ENCODE peak calls at places on chromosome X, in ten cellular contexts. B, Q, N, U, C, M, A, J, O and I are unnamed samples.

GRCh38 chrX:35439692-35440091 is 358.4 kb upstream of the MAGEB16 start:
- DNase-seq in B (no peak), Q (no peak), N (no peak), U (no peak), C (no peak), M (no peak), A (no peak), J (no peak), O (no peak), I (no peak)

GRCh38 chrX:9557508-9557907 is 92.7 kb downstream of the TBL1X start:
- DNase-seq in B (no peak), Q (no peak), N (no peak), U (no peak), C (no peak), M (no peak), A (no peak), J (no peak), O (no peak), I (no peak)

GRCh38 chrX:37867509-37868153 is 20.3 kb upstream of the DYNLT3 start:
- DNase-seq in B (no peak), Q (no peak), N (no peak), U (no peak), C (no peak), M (no peak), A (no peak), J (no peak), O (no peak), I (no peak)

GRCh38 chrX:143165778-143166177 is 140.1 kb downstream of the SPANXN4 start:
- DNase-seq in B (no peak), Q (no peak), N (no peak), U (no peak), C (no peak), M (no peak), A (no peak), J (no peak), O (no peak), I (no peak)

GRCh38 chrX:38166478-38167083 is 54.1 kb downstream of the SRPX start:
- DNase-seq in B (no peak), Q (peak), N (peak), U (no peak), C (no peak), M (no peak), A (no peak), J (peak), O (peak), I (no peak)

GRCh38 chrX:35122756-35123155 is 180.2 kb downstream of the FAM47B start:
- DNase-seq in B (no peak), Q (no peak), N (no peak), U (no peak), C (no peak), M (no peak), A (no peak), J (peak), O (no peak), I (no peak)

GRCh38 chrX:41594634-41595033 is 94.1 kb upstream of the GPR34 start:
- DNase-seq in B (peak), Q (no peak), N (no peak), U (no peak), C (no peak), M (no peak), A (no peak), J (no peak), O (no peak), I (no peak)

GRCh38 chrX:3526749-3527148 is 180.3 kb upstream of the MXRA5 start:
- DNase-seq in B (no peak), Q (peak), N (no peak), U (no peak), C (no peak), M (no peak), A (no peak), J (peak), O (no peak), I (no peak)

GRCh38 chrX:77160301-77160700 is 286.9 kb upstream of the FGF16 start:
- DNase-seq in B (peak), Q (no peak), N (no peak), U (peak), C (peak), M (no peak), A (no peak), J (peak), O (no peak), I (peak)

GRCh38 chrX:133609151-133609550 is 193.9 kb upstream of the GPC4 start:
- DNase-seq in B (no peak), Q (no peak), N (no peak), U (no peak), C (no peak), M (no peak), A (no peak), J (no peak), O (no peak), I (no peak)

GRCh38 chrX:130826249-130826648 is 76.8 kb downstream of the ENOX2 start:
- DNase-seq in B (no peak), Q (no peak), N (no peak), U (no peak), C (no peak), M (no peak), A (no peak), J (no peak), O (no peak), I (no peak)

GRCh38 chrX:44817029-44817428 is 26.8 kb upstream of the DUSP21 start:
- DNase-seq in B (no peak), Q (no peak), N (no peak), U (no peak), C (no peak), M (no peak), A (no peak), J (no peak), O (no peak), I (no peak)

GRCh38 chrX:15939737-15940136 is 85.1 kb upstream of the AP1S2 start:
- DNase-seq in B (no peak), Q (no peak), N (no peak), U (no peak), C (no peak), M (no peak), A (no peak), J (no peak), O (no peak), I (no peak)

GRCh38 chrX:71144651-71145050 is at the start of gene NLGN3:
- DNase-seq in B (peak), Q (no peak), N (no peak), U (no peak), C (no peak), M (no peak), A (no peak), J (no peak), O (no peak), I (no peak)

GRCh38 chrX:139518475-139518874 is 12.1 kb upstream of the F9 start:
- DNase-seq in B (no peak), Q (no peak), N (no peak), U (no peak), C (no peak), M (no peak), A (no peak), J (no peak), O (no peak), I (no peak)

GRCh38 chrX:78658851-78659744 is at the start of gene RTL3:
- DNase-seq in B (no peak), Q (peak), N (no peak), U (no peak), C (no peak), M (no peak), A (no peak), J (peak), O (peak), I (no peak)

GRCh38 chrX:65586491-65586890 is 51.9 kb upstream of the LAS1L start:
- DNase-seq in B (no peak), Q (peak), N (no peak), U (no peak), C (no peak), M (no peak), A (no peak), J (no peak), O (peak), I (no peak)

GRCh38 chrX:130772313-130773140 is 130.5 kb downstream of the ENOX2 start:
- DNase-seq in B (no peak), Q (peak), N (no peak), U (no peak), C (no peak), M (no peak), A (no peak), J (peak), O (peak), I (no peak)

GRCh38 chrX:135340827-135341226 is 31.5 kb downstream of the ETDC start:
- DNase-seq in B (no peak), Q (peak), N (no peak), U (no peak), C (no peak), M (no peak), A (no peak), J (peak), O (peak), I (no peak)

GRCh38 chrX:102930990-102931756 is 5.9 kb upstream of the RAB40AL start:
- DNase-seq in B (no peak), Q (no peak), N (no peak), U (no peak), C (no peak), M (no peak), A (no peak), J (peak), O (no peak), I (no peak)

GRCh38 chrX:87338510-87338909 is 179.1 kb upstream of the KLHL4 start:
- DNase-seq in B (no peak), Q (peak), N (no peak), U (no peak), C (no peak), M (no peak), A (no peak), J (no peak), O (peak), I (no peak)

GRCh38 chrX:56219702-56220101 is 12.5 kb upstream of the KLF8 start:
- DNase-seq in B (no peak), Q (no peak), N (no peak), U (no peak), C (no peak), M (no peak), A (no peak), J (no peak), O (peak), I (no peak)

GRCh38 chrX:79604364-79604763 is 237.2 kb upstream of the ITM2A start:
- DNase-seq in B (no peak), Q (no peak), N (no peak), U (no peak), C (no peak), M (no peak), A (no peak), J (no peak), O (no peak), I (no peak)

GRCh38 chrX:153411988-153412574 is 809 bp downstream of the ZFP92 start:
- DNase-seq in B (no peak), Q (no peak), N (no peak), U (no peak), C (no peak), M (no peak), A (no peak), J (no peak), O (no peak), I (no peak)

GRCh38 chrX:50838820-50839600 is 25.0 kb upstream of the SHROOM4 start:
- DNase-seq in B (no peak), Q (peak), N (no peak), U (no peak), C (no peak), M (no peak), A (no peak), J (no peak), O (no peak), I (no peak)

GRCh38 chrX:3191821-3192220 is 150.6 kb downstream of the ARSF start:
- DNase-seq in B (no peak), Q (no peak), N (no peak), U (no peak), C (no peak), M (no peak), A (no peak), J (no peak), O (no peak), I (no peak)

GRCh38 chrX:114924846-114925245 is 92.6 kb downstream of the IL13RA2 start:
- DNase-seq in B (no peak), Q (peak), N (no peak), U (no peak), C (no peak), M (no peak), A (no peak), J (peak), O (peak), I (no peak)

GRCh38 chrX:125810856-125811255 is 355.2 kb downstream of the DCAF12L2 start:
- DNase-seq in B (no peak), Q (no peak), N (no peak), U (no peak), C (no peak), M (no peak), A (no peak), J (no peak), O (no peak), I (no peak)

GRCh38 chrX:25125483-25125882 is 109.7 kb upstream of the ARX start:
- DNase-seq in B (no peak), Q (no peak), N (no peak), U (no peak), C (no peak), M (no peak), A (no peak), J (no peak), O (no peak), I (no peak)

GRCh38 chrX:9539611-9540387 is 74.9 kb downstream of the TBL1X start:
- DNase-seq in B (no peak), Q (no peak), N (no peak), U (no peak), C (no peak), M (no peak), A (no peak), J (no peak), O (no peak), I (no peak)